ENCODE peak calls at places on chromosomes 16 and 17, in six cellular contexts. O, H, N, D, X and P are unnamed samples.

GRCh38 chr16:86919073-86919472 is 340.7 kb downstream of the FOXL1 start:
- DNase-seq in O (no peak), N (no peak), H (no peak), D (no peak), X (no peak), P (no peak)

GRCh38 chr16:20323591-20324117 is 3.7 kb downstream of the GP2 start:
- DNase-seq in N (no peak), D (no peak), X (no peak), H (no peak), O (peak), P (no peak)

GRCh38 chr16:53892155-53892554 is 188.2 kb downstream of the FTO start:
- DNase-seq in X (no peak), D (no peak), O (peak), N (peak), H (peak), P (peak)

GRCh38 chr17:246226-246625 is 64.8 kb upstream of the DOC2B start:
- DNase-seq in O (no peak), D (peak), H (no peak), X (no peak), N (no peak), P (no peak)

GRCh38 chr16:50741225-50741807 is 570 bp upstream of the CYLD start:
- DNase-seq in X (no peak), O (peak), D (no peak), H (no peak), N (no peak), P (peak)

GRCh38 chr16:2749476-2749875 is 3.0 kb upstream of the SRRM2 start:
- DNase-seq in D (no peak), O (no peak), H (no peak), X (no peak), N (no peak), P (no peak)

GRCh38 chr17:67477687-67478086 is 100.6 kb downstream of the PITPNC1 start:
- DNase-seq in O (no peak), N (no peak), X (no peak), H (no peak), D (no peak), P (peak)

GRCh38 chr17:75565066-75565465 is 22.5 kb upstream of the MYO15B start:
- DNase-seq in D (no peak), X (peak), N (no peak), H (no peak), O (no peak), P (peak)

GRCh38 chr16:84246679-84247077 is 6.9 kb upstream of the KCNG4 start:
- DNase-seq in D (no peak), H (no peak), O (no peak), X (no peak), N (no peak), P (no peak)

GRCh38 chr16:10182186-10182683 is at the start of gene GRIN2A:
- DNase-seq in H (no peak), D (no peak), N (no peak), O (peak), X (no peak), P (no peak)

GRCh38 chr16:29852654-29853053 is 10.4 kb downstream of the CDIPT start:
- DNase-seq in H (no peak), X (peak), N (peak), D (no peak), O (no peak), P (peak)

GRCh38 chr17:12619444-12620199 is 46.1 kb upstream of the MYOCD start:
- DNase-seq in N (no peak), X (peak), O (no peak), D (no peak), H (no peak), P (peak)

GRCh38 chr16:19753815-19754643 is 36.0 kb downstream of the IQCK start:
- DNase-seq in O (no peak), D (no peak), X (no peak), H (no peak), N (peak), P (peak)

GRCh38 chr17:42133461-42134041 is 10.9 kb downstream of the HSPB9 start:
- DNase-seq in N (peak), H (no peak), O (no peak), X (no peak), D (no peak), P (no peak)

GRCh38 chr16:89563639-89564392 is 3.3 kb downstream of the RPL13 start:
- DNase-seq in D (no peak), X (no peak), H (no peak), N (no peak), O (no peak), P (no peak)

DNA sequence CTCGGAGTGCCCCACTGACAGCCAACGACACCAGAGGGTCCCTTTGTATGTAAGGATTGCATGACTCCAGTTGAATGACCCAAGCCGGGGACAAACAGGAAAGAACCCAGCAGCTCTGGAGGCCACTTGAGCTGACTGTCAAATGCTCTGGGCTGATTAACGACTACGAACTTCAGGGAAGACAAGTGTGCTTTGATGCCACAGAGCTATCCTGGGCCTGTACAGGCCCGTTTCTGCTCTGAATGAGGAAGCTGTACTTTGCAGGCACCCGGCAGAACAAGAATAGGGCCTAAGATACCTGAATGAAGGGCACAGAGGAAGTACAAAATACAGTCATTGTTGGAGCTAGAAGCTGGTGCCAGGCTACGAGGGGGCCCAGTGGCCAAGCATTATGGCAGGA is 404.5 kb downstream of the SLC39A11 start:
- DNase-seq in H (no peak), N (no peak), X (no peak), O (no peak), D (no peak), P (no peak)
- H3K4me3 ChIP-seq in H (no peak), N (no peak), X (no peak), O (no peak), D (no peak), P (no peak)

GRCh38 chr17:79609175-79609589 is 1.7 kb downstream of the RBFOX3 start:
- DNase-seq in X (no peak), D (no peak), H (no peak), O (peak), N (no peak), P (no peak)
- H3K4me3 ChIP-seq in X (no peak), D (no peak), H (no peak), O (peak), N (no peak), P (no peak)

GRCh38 chr17:38558751-38559024 is 47.1 kb downstream of the SRCIN1 start:
- DNase-seq in N (no peak), O (peak), H (no peak), D (no peak), X (no peak), P (no peak)

GRCh38 chr17:38557836-38558750 is 47.7 kb downstream of the SRCIN1 start:
- DNase-seq in N (peak), O (peak), D (peak), H (peak), X (peak), P (peak)

GRCh38 chr17:38560503-38561318 is 45.0 kb downstream of the SRCIN1 start:
- DNase-seq in D (no peak), N (no peak), H (no peak), O (peak), X (no peak), P (peak)

GRCh38 chr17:38559880-38560230 is 45.9 kb downstream of the SRCIN1 start:
- DNase-seq in X (no peak), N (no peak), H (no peak), O (no peak), D (no peak), P (no peak)

GRCh38 chr17:38559025-38559879 is 46.5 kb downstream of the SRCIN1 start:
- DNase-seq in X (peak), O (peak), H (peak), N (peak), D (peak), P (peak)
- H3K4me3 ChIP-seq in X (no peak), O (peak), H (peak), N (no peak), D (peak), P (no peak)

GRCh38 chr17:2852729-2853110 is 56.5 kb downstream of the RAP1GAP2 start:
- DNase-seq in N (no peak), X (no peak), O (peak), D (no peak), H (peak), P (no peak)

GRCh38 chr17:2853111-2853721 is 57.0 kb downstream of the RAP1GAP2 start:
- DNase-seq in D (peak), O (peak), N (peak), X (no peak), H (peak), P (peak)

GRCh38 chr17:2855063-2855600 is 58.9 kb downstream of the RAP1GAP2 start:
- DNase-seq in O (peak), N (no peak), X (no peak), D (no peak), H (no peak), P (peak)

GRCh38 chr17:2853722-2854580 is 57.7 kb downstream of the RAP1GAP2 start:
- DNase-seq in H (peak), O (peak), X (no peak), N (peak), D (peak), P (peak)

DNA sequence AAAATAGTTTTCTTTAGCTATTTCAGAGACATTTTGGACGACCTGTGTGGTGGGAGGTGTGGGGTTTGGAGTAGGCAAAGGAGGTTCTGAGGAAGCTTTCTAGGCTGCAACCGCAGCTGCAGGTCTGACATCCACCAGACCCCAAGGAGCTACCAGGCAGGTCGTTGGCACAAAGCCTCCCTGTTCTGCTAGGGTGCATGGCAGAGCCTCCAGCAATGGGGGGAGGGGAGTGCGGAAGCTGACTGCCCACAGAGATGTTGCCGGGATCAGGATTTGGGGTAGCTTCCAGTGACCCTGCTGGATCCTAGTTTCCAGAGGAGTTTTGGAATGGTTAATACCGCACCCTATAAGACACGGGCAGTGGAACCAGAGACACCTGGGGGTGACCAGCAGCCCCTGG is 58.4 kb downstream of the RAP1GAP2 start:
- DNase-seq in O (peak), N (peak), D (peak), H (no peak), X (no peak), P (no peak)
- H3K4me3 ChIP-seq in O (peak), N (peak), D (peak), H (peak), X (peak), P (peak)

DNA sequence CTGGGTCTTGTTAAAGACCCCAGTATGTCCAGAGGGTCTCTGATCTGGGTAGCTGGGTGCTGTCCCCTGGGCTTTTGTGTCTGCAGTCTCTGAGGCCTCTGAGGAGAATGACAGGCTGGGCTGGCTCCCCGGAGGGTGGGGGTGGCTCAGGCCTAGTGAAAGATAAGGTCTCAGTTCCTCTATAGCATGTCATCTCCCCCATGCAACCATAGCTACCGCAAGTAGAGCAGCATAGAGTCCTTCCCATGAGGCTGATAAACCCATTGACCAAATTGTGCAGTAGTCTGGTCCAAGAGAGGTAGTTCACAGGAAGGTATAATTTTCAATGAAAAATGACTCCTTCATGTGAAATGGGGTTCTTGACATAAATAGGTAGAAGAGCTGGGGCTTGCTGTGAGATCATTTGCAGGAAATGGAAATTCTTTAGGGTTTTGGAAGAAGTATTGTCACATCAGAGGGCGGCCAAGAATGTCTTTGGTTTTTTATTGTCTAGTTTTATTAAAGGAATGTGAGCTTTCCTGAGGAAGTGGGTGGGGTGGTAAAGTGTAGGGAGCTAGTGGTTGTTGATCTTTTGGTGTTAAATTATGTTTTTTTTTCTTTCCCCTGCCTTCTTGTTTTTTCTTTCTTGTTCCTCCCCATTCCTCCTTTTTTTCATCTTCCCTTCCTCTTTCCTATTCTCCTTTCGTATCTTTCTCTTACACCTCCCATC is 21.0 kb downstream of the SLC7A6OS start:
- DNase-seq in H (no peak), D (no peak), N (no peak), O (no peak), X (no peak), P (peak)
- H3K4me3 ChIP-seq in H (no peak), D (peak), N (no peak), O (no peak), X (no peak), P (no peak)